ENCODE peak calls at places on chromosomes 11 and 22, in six cellular contexts. B, N, K, I, Q and R are unnamed samples.

GRCh38 chr11:86639172-86639571 is 33.2 kb downstream of the ME3 start:
- DNase-seq in K (no peak), Q (no peak), N (peak; percentile 25), B (peak; percentile 66), I (no peak), R (no peak)

GRCh38 chr11:134716582-134716981 is 304.5 kb upstream of the B3GAT1 start:
- DNase-seq in K (no peak), I (no peak), B (no peak), Q (no peak), N (no peak), R (no peak)

GRCh38 chr22:17536269-17536668 is 27.0 kb upstream of the SLC25A18 start:
- DNase-seq in Q (no peak), I (no peak), K (no peak), B (no peak), N (no peak), R (no peak)

GRCh38 chr11:27294654-27295053 is 68.4 kb downstream of the CCDC34 start:
- DNase-seq in I (no peak), Q (no peak), N (no peak), B (no peak), K (no peak), R (no peak)

GRCh38 chr11:7592706-7593105 is 78.9 kb downstream of the PPFIBP2 start:
- DNase-seq in I (no peak), B (peak; percentile 37), K (no peak), N (peak; percentile 63), Q (no peak), R (no peak)

GRCh38 chr11:116721983-116722382 is 50.8 kb downstream of the BUD13 start:
- DNase-seq in N (no peak), I (no peak), Q (no peak), B (no peak), K (no peak), R (no peak)

GRCh38 chr11:102120437-102120935 is 10.2 kb downstream of the YAP1 start:
- DNase-seq in B (peak; percentile 39), I (no peak), N (peak; percentile 70), Q (no peak), K (no peak), R (no peak)

GRCh38 chr11:86719781-86720463 is 47.5 kb upstream of the ME3 start:
- DNase-seq in I (no peak), K (no peak), B (peak; percentile 85), N (peak; percentile 78), Q (no peak), R (peak; percentile 85)

GRCh38 chr11:1041936-1042608 is 5.6 kb upstream of the MUC6 start:
- DNase-seq in B (no peak), I (no peak), K (no peak), N (no peak), Q (no peak), R (no peak)

GRCh38 chr11:33052241-33052640 is 12.9 kb downstream of the TCP11L1 start:
- DNase-seq in I (no peak), K (no peak), B (no peak), N (no peak), Q (no peak), R (no peak)

GRCh38 chr11:60634151-60634550 is 65.3 kb upstream of the MS4A8 start:
- DNase-seq in Q (no peak), K (no peak), N (no peak), B (no peak), I (peak; percentile 66), R (no peak)

GRCh38 chr11:46381836-46382643 is 571 bp downstream of the MDK start:
- DNase-seq in K (no peak), B (no peak), I (peak; percentile 59), N (peak; percentile 46), Q (no peak), R (no peak)

GRCh38 chr11:112658521-112658920 is 302.7 kb upstream of the NCAM1 start:
- DNase-seq in N (no peak), K (no peak), B (no peak), I (no peak), Q (no peak), R (no peak)

GRCh38 chr22:21902296-21903087 is 35.0 kb upstream of the MAPK1 start:
- DNase-seq in K (no peak), N (no peak), I (no peak), B (no peak), Q (no peak), R (peak; percentile 88)

GRCh38 chr22:20052309-20053250 is 27.5 kb upstream of the DGCR8 start:
- DNase-seq in K (no peak), Q (no peak), B (no peak), I (no peak), N (no peak), R (no peak)

GRCh38 chr11:125468852-125469251 is 27.2 kb downstream of the FEZ1 start:
- DNase-seq in I (no peak), B (no peak), K (no peak), N (no peak), Q (no peak), R (no peak)

GRCh38 chr11:129385801-129386200 is 10.2 kb downstream of the BARX2 start:
- DNase-seq in K (no peak), Q (no peak), I (no peak), B (no peak), N (no peak), R (no peak)

GRCh38 chr22:31585161-31585859 is 76.7 kb downstream of the PISD start:
- DNase-seq in K (no peak), Q (no peak), N (peak; percentile 69), B (peak; percentile 60), I (no peak), R (peak; percentile 25)

GRCh38 chr11:68659158-68659921 is 25.0 kb upstream of the GAL start:
- DNase-seq in Q (no peak), B (peak; percentile 97), K (no peak), N (peak; percentile 59), I (peak; percentile 25), R (no peak)

GRCh38 chr11:3221408-3222002 is 2.9 kb upstream of the MRGPRG start:
- DNase-seq in I (peak; percentile 29), B (no peak), K (no peak), Q (no peak), N (no peak), R (no peak)
- H3K9me3 ChIP-seq in I (no peaks in the 10 kb centered on the region), B (no peaks in the 10 kb centered on the region), K (no peaks in the 10 kb centered on the region), Q (no peaks in the 10 kb centered on the region), N (no peaks in the 10 kb centered on the region), R (peaks cover 5% of the 10 kb centered on the region)

GRCh38 chr11:15909937-15910598 is 446.3 kb downstream of the SOX6 start:
- DNase-seq in K (no peak), I (no peak), B (no peak), N (no peak), Q (no peak), R (no peak)
- H2AK5ac ChIP-seq in K (no peak overlapping the region), I (no peak overlapping the region), B (no peak overlapping the region), N (no peak overlapping the region), Q (no peak overlapping the region), R (peak overlapping the region; percentile 63)

GRCh38 chr11:97607301-97608000 is 1217.6 kb downstream of the JRKL start:
- DNase-seq in K (no peak), N (no peak), B (no peak), I (no peak), Q (no peak), R (no peak)

GRCh38 chr11:97611345-97611744 is 1221.5 kb downstream of the JRKL start:
- DNase-seq in I (no peak), B (no peak), N (no peak), K (no peak), Q (no peak), R (no peak)

GRCh38 chr11:97614571-97614970 is 1224.8 kb downstream of the JRKL start:
- DNase-seq in Q (no peak), I (no peak), K (no peak), B (peak; percentile 1), N (peak; percentile 22), R (no peak)

GRCh38 chr11:97610000-97610399 is 1220.2 kb downstream of the JRKL start:
- DNase-seq in B (no peak), Q (no peak), I (peak; percentile 30), K (no peak), N (peak; percentile 11), R (peak; percentile 3)

GRCh38 chr11:97610854-97611253 is 1221.0 kb downstream of the JRKL start:
- DNase-seq in N (no peak), K (no peak), I (peak; percentile 32), B (no peak), Q (no peak), R (no peak)
- H3K9me3 ChIP-seq in N (peaks cover 13% of the 10 kb centered on the region), K (peaks cover 11% of the 10 kb centered on the region), I (no peaks in the 10 kb centered on the region), B (peaks cover 20% of the 10 kb centered on the region), Q (peaks cover 16% of the 10 kb centered on the region), R (peaks cover 7% of the 10 kb centered on the region)

GRCh38 chr11:10808553-10809372 is at the start of gene EIF4G2:
- DNase-seq in Q (peak; percentile 97), K (peak; percentile 98), I (peak; percentile 99), N (peak; percentile 99), B (peak; percentile 99), R (peak; percentile 99)
- H2AK5ac ChIP-seq in Q (peak within 1 kb of the TSS; percentile 99), K (peak within 1 kb of the TSS; percentile 99), I (no peak within 1 kb of the TSS), N (peak within 1 kb of the TSS; percentile 100), B (peak within 1 kb of the TSS; percentile 99), R (peak within 1 kb of the TSS; percentile 97)

GRCh38 chr11:94658888-94659287 is 91.7 kb downstream of the PIWIL4 start:
- DNase-seq in B (no peak), I (no peak), N (no peak), Q (no peak), K (no peak), R (no peak)
- H3K9me3 ChIP-seq in B (no peaks in the 10 kb centered on the region), I (peaks cover 6% of the 10 kb centered on the region), N (no peaks in the 10 kb centered on the region), Q (peaks cover 3% of the 10 kb centered on the region), K (peaks cover 3% of the 10 kb centered on the region), R (no peaks in the 10 kb centered on the region)

DNA sequence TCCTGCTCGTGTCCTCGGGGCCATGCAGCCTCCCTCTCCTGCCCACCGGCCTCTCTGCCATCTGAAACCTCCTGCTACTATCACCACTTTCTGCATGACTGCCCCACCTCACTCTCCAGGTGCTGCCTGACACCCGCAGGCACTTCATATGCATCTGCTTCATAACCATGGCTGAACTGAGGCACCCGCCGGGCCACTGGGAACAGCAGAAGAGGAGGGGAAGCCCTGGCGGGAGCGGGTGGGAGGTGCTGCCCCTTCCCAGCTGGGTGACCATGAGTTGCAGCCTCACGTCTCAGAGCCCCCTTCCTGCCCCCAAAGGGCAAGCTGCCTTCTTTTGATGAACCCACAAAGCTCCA is 21.7 kb upstream of the PICK1 start:
- DNase-seq in I (peak; percentile 33), K (no peak), N (no peak), Q (no peak), B (no peak), R (no peak)
- H2AK5ac ChIP-seq in I (no peak overlapping the region), K (peak overlapping the region; percentile 99), N (peak overlapping the region; percentile 33), Q (no peak overlapping the region), B (peak overlapping the region; percentile 97), R (peak overlapping the region; percentile 82)

GRCh38 chr11:92643827-92644226 is 325.6 kb upstream of the MTNR1B start:
- DNase-seq in I (no peak), Q (no peak), B (no peak), K (no peak), N (no peak), R (no peak)
- H3K9me3 ChIP-seq in I (no peaks in the 10 kb centered on the region), Q (no peaks in the 10 kb centered on the region), B (no peaks in the 10 kb centered on the region), K (no peaks in the 10 kb centered on the region), N (no peaks in the 10 kb centered on the region), R (no peaks in the 10 kb centered on the region)

GRCh38 chr22:47715866-47716578 is 953.6 kb downstream of the TBC1D22A start:
- DNase-seq in Q (no peak), N (no peak), K (no peak), B (no peak), I (no peak), R (no peak)
- H2AK5ac ChIP-seq in Q (no peak overlapping the region), N (no peak overlapping the region), K (peak overlapping the region; percentile 28), B (no peak overlapping the region), I (no peak overlapping the region), R (no peak overlapping the region)

GRCh38 chr11:50394017-50394416 is 361.3 kb downstream of the OR4C45 start:
- DNase-seq in K (no peak), B (no peak), N (no peak), I (no peak), Q (no peak), R (no peak)
- H3K9me3 ChIP-seq in K (peaks cover 4% of the 10 kb centered on the region), B (peaks cover 5% of the 10 kb centered on the region), N (peaks cover 87% of the 10 kb centered on the region), I (peaks cover 92% of the 10 kb centered on the region), Q (peaks cover 72% of the 10 kb centered on the region), R (no peaks in the 10 kb centered on the region)